ENCODE peak calls at places on chromosomes 6 and 20, in six cellular contexts. G is brain microvascular endothelial cell, D is cardiac fibroblast, J is MM.1S, N is adrenal gland, Y is choroid plexus epithelial cell. O is an unnamed sample.

GRCh38 chr20:22555791-22556564 is 28.4 kb downstream of the FOXA2 start:
- DNase-seq in G (no peak), D (no peak), J (no peak), N (no peak), Y (no peak), O (no peak)

GRCh38 chr20:32918751-32919150 is 60.0 kb downstream of the EFCAB8 start:
- DNase-seq in G (no peak), D (no peak), J (no peak), N (no peak), Y (no peak), O (no peak)

GRCh38 chr6:74826318-74826717 is 379.5 kb downstream of the COL12A1 start:
- DNase-seq in G (no peak), D (peak), J (no peak), N (no peak), Y (no peak), O (no peak)

GRCh38 chr20:39259010-39259803 is 297.1 kb downstream of the DHX35 start:
- DNase-seq in G (no peak), D (no peak), J (peak), N (peak), Y (no peak), O (no peak)

GRCh38 chr6:36830577-36830976 is 8.7 kb downstream of the CPNE5 start:
- DNase-seq in G (no peak), D (no peak), J (no peak), N (no peak), Y (no peak), O (no peak)

GRCh38 chr6:89371849-89372505 is 19.5 kb upstream of the UBE2J1 start:
- DNase-seq in G (peak), D (peak), J (peak), N (peak), Y (peak), O (peak)

GRCh38 chr6:1124885-1125284 is 187.0 kb upstream of the FOXQ1 start:
- DNase-seq in G (no peak), D (no peak), J (no peak), N (no peak), Y (no peak), O (no peak)

GRCh38 chr20:31606928-31607639 is 2.0 kb downstream of the ID1 start:
- DNase-seq in G (no peak), D (peak), J (no peak), N (peak), Y (peak), O (peak)

GRCh38 chr20:34300809-34301586 is 2.2 kb downstream of the AHCY start:
- DNase-seq in G (no peak), D (no peak), J (no peak), N (no peak), Y (no peak), O (no peak)

GRCh38 chr6:115460913-115461312 is 599.8 kb downstream of the FRK start:
- DNase-seq in G (no peak), D (no peak), J (no peak), N (no peak), Y (no peak), O (no peak)

GRCh38 chr6:114194362-114195343 is 148.2 kb downstream of the HS3ST5 start:
- DNase-seq in G (peak), D (peak), J (no peak), N (no peak), Y (peak), O (peak)

GRCh38 chr20:44211177-44212039 is 837 bp upstream of the OSER1 start:
- DNase-seq in G (peak), D (peak), J (peak), N (peak), Y (peak), O (peak)

GRCh38 chr20:44212792-44213191 is 2.2 kb upstream of the OSER1 start:
- DNase-seq in G (no peak), D (peak), J (no peak), N (no peak), Y (no peak), O (no peak)

GRCh38 chr20:44217342-44218092 is 6.9 kb upstream of the OSER1 start:
- DNase-seq in G (peak), D (peak), J (peak), N (peak), Y (peak), O (peak)

GRCh38 chr20:44218441-44218840 is 7.9 kb upstream of the OSER1 start:
- DNase-seq in G (no peak), D (no peak), J (no peak), N (no peak), Y (no peak), O (no peak)

GRCh38 chr20:44215125-44215524 is 4.6 kb upstream of the OSER1 start:
- DNase-seq in G (peak), D (peak), J (peak), N (peak), Y (peak), O (peak)
- TF ChIP-seq CTCF in G (peak), D (peak), J (peak), N (peak), Y (peak), O (peak)

GRCh38 chr20:63290677-63291472 is 2.1 kb upstream of the COL20A1 start:
- DNase-seq in G (peak), D (peak), J (peak), N (peak), Y (peak), O (peak)
- TF ChIP-seq CTCF in G (peak), D (peak), J (peak), N (peak), Y (peak), O (peak)

GRCh38 chr6:128554302-128554701 is 33.9 kb upstream of the PTPRK start:
- DNase-seq in G (no peak), D (peak), J (no peak), N (no peak), Y (peak), O (peak)
- TF ChIP-seq CTCF in G (peak), D (peak), J (no peak), N (no peak), Y (peak), O (peak)

GRCh38 chr6:105526198-105526872 is 123.5 kb upstream of the PREP start:
- DNase-seq in G (no peak), D (peak), J (no peak), N (no peak), Y (no peak), O (no peak)
- TF ChIP-seq CTCF in G (no peak), D (no peak), J (no peak), N (no peak), Y (no peak), O (no peak)

GRCh38 chr6:32095338-32096086 is 13.6 kb downstream of the TNXB start:
- DNase-seq in G (no peak), D (no peak), J (no peak), N (no peak), Y (no peak), O (no peak)
- TF ChIP-seq CTCF in G (peak), D (no peak), J (no peak), N (no peak), Y (no peak), O (peak)

DNA sequence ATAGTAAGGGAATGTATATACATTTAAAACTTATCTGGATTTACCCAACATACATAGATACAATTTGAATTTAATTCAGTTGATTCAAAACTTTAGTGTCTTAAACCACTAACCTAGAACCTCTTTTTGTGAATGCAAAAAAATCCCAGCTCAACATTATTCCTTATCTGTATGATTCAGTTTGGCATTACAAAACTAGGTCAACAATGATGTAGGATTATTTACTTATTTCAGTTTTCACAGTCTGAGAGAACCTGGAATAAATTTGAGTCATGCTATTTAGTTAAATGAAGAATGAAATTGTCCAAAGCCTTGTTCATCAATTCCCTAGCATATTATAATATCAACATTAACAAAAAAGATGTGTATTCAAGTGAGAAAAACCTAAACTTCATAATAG is 7.4 kb upstream of the PLCB1 start:
- DNase-seq in G (no peak), D (peak), J (no peak), N (no peak), Y (no peak), O (peak)
- TF ChIP-seq CTCF in G (no peak), D (no peak), J (no peak), N (no peak), Y (no peak), O (no peak)

O was measured in fibroblast of pulmonary artery.